ENCODE peak calls at places on chromosome 20, in eight cellular contexts. P, U, H, Y, R, C, T and M are unnamed samples.

GRCh38 chr20:41475507-41475906 is 108.9 kb upstream of the EMILIN3 start:
- DNase-seq in U (no peak), P (no peak), R (no peak), H (no peak), Y (no peak), C (no peak), T (no peak), M (no peak)

GRCh38 chr20:46507760-46508407 is 5.5 kb downstream of the ZNF334 start:
- DNase-seq in P (no peak), H (no peak), R (no peak), C (no peak), U (no peak), T (no peak), Y (no peak), M (no peak)

GRCh38 chr20:63215101-63216040 is 560 bp downstream of the YTHDF1 start:
- DNase-seq in H (peak; percentile 71), C (no peak), U (no peak), Y (no peak), P (peak; percentile 9), T (peak; percentile 26), R (peak; percentile 60), M (no peak)

GRCh38 chr20:33771938-33772337 is 39.2 kb upstream of the CHMP4B start:
- DNase-seq in U (no peak), R (no peak), Y (no peak), H (no peak), T (peak; percentile 32), P (no peak), C (no peak), M (no peak)

GRCh38 chr20:13307562-13308163 is 86.6 kb downstream of the ISM1 start:
- DNase-seq in C (no peak), U (no peak), P (no peak), T (no peak), H (no peak), R (no peak), Y (no peak), M (no peak)

GRCh38 chr20:46592580-46593362 is 42.3 kb upstream of the OCSTAMP start:
- DNase-seq in P (no peak), R (no peak), H (no peak), U (no peak), Y (no peak), T (no peak), C (no peak), M (no peak)

GRCh38 chr20:62320581-62321354 is 18.0 kb downstream of the ADRM1 start:
- DNase-seq in H (peak; percentile 62), P (no peak), C (no peak), Y (no peak), R (no peak), U (no peak), T (no peak), M (no peak)

GRCh38 chr20:44678247-44678646 is 26.7 kb upstream of the ADA start:
- DNase-seq in H (no peak), R (no peak), Y (no peak), P (no peak), T (no peak), C (no peak), U (no peak), M (no peak)

GRCh38 chr20:62246872-62247652 is 8.7 kb downstream of the OSBPL2 start:
- DNase-seq in U (no peak), T (no peak), C (no peak), P (no peak), Y (no peak), R (no peak), H (no peak), M (no peak)

GRCh38 chr20:53539516-53539915 is 54.1 kb downstream of the ZNF217 start:
- DNase-seq in R (no peak), H (no peak), U (no peak), T (no peak), Y (no peak), P (no peak), C (no peak), M (no peak)

GRCh38 chr20:25083141-25083772 is 1.3 kb upstream of the VSX1 start:
- DNase-seq in R (no peak), C (no peak), U (no peak), Y (no peak), T (no peak), P (no peak), H (no peak), M (no peak)

GRCh38 chr20:50066161-50066834 is 46.7 kb downstream of the UBE2V1 start:
- DNase-seq in T (no peak), H (no peak), U (no peak), C (no peak), Y (no peak), P (no peak), R (no peak), M (no peak)

GRCh38 chr20:9867196-9867980 is 28.5 kb upstream of the PAK5 start:
- DNase-seq in R (no peak), C (no peak), Y (no peak), T (peak; percentile 10), H (no peak), P (no peak), U (peak; percentile 32), M (no peak)

GRCh38 chr20:22586645-22587310 is 2.4 kb upstream of the FOXA2 start:
- DNase-seq in H (peak; percentile 52), P (no peak), R (no peak), Y (no peak), U (no peak), C (no peak), T (no peak), M (no peak)

GRCh38 chr20:46164166-46164565 is 46.1 kb downstream of the CD40 start:
- DNase-seq in C (no peak), R (no peak), T (no peak), Y (no peak), U (no peak), H (no peak), P (no peak), M (no peak)

GRCh38 chr20:44719841-44720240 is 4.7 kb downstream of the CCN5 start:
- DNase-seq in U (no peak), P (no peak), C (no peak), H (no peak), Y (no peak), R (no peak), T (no peak), M (no peak)

GRCh38 chr20:53757472-53757913 is 163.9 kb upstream of the ZNF217 start:
- DNase-seq in U (peak; percentile 56), R (no peak), C (no peak), H (no peak), T (peak; percentile 64), P (no peak), Y (no peak), M (no peak)

GRCh38 chr20:43969501-43969900 is 54.8 kb downstream of the TOX2 start:
- DNase-seq in C (no peak), H (no peak), T (no peak), P (no peak), Y (no peak), U (no peak), R (no peak), M (no peak)

GRCh38 chr20:57389695-57390603 is 1.2 kb upstream of the RBM38 start:
- DNase-seq in R (no peak), U (no peak), T (no peak), H (no peak), Y (no peak), C (no peak), P (no peak), M (no peak)

GRCh38 chr20:42864116-42864515 is 325.6 kb downstream of the PTPRT start:
- DNase-seq in H (no peak), P (no peak), R (no peak), C (no peak), U (no peak), Y (no peak), T (no peak), M (no peak)

GRCh38 chr20:49624317-49624716 is 56.4 kb upstream of the PTGIS start:
- DNase-seq in H (no peak), C (no peak), U (no peak), P (no peak), T (no peak), R (no peak), Y (no peak), M (no peak)

GRCh38 chr20:36481380-36482043 is 59.8 kb upstream of the MYL9 start:
- DNase-seq in R (no peak), T (no peak), C (no peak), Y (no peak), H (no peak), P (no peak), U (peak; percentile 66), M (no peak)

GRCh38 chr20:14612389-14612788 is 275.0 kb upstream of the FLRT3 start:
- DNase-seq in C (no peak), R (peak; percentile 4), T (no peak), H (peak; percentile 37), U (no peak), Y (no peak), P (no peak), M (no peak)

GRCh38 chr20:58854638-58855471 is 2.3 kb downstream of the GNAS start:
- DNase-seq in H (no peak), R (no peak), T (no peak), Y (no peak), P (no peak), C (no peak), U (no peak), M (no peak)

GRCh38 chr20:44448753-44449546 is 26.7 kb upstream of the TTPAL start:
- DNase-seq in Y (no peak), T (no peak), H (peak; percentile 31), C (no peak), U (no peak), R (no peak), P (no peak), M (no peak)

GRCh38 chr20:44414346-44414714 is 58.8 kb downstream of the HNF4A start:
- DNase-seq in H (no peak), P (no peak), R (no peak), Y (no peak), U (no peak), C (no peak), T (no peak), M (no peak)

GRCh38 chr20:1619861-1620444 is at the start of gene SIRPB1:
- DNase-seq in C (no peak), T (no peak), P (no peak), U (peak; percentile 41), H (no peak), R (peak; percentile 0), Y (no peak), M (no peak)

GRCh38 chr20:54320148-54320607 is 112.3 kb downstream of the PFDN4 start:
- DNase-seq in H (peak; percentile 18), U (no peak), P (no peak), C (no peak), T (no peak), Y (no peak), R (peak; percentile 24), M (no peak)